ENCODE peak calls at places on chromosomes 16 and 17, in four cellular contexts. One of them, this sample, is unnamed.
A peak's percentile ranks its signal among the peaks of the same experiment; 100 is the strongest.

GRCh38 chr16:28166394-28167208 is 45.2 kb downstream of the XPO6 start:
- DNase-seq in K562: no peak
- DNase-seq in HCT116: peak; percentile 13
- DNase-seq in GM12878: no peak
- DNase-seq in this sample: no peak

GRCh38 chr16:66746682-66747081 is 4.7 kb downstream of the DYNC1LI2 start:
- DNase-seq in K562: no peak
- DNase-seq in HCT116: no peak
- DNase-seq in GM12878: peak; percentile 71
- DNase-seq in this sample: no peak

GRCh38 chr16:86676216-86676800 is 98.0 kb downstream of the FOXL1 start:
- DNase-seq in K562: no peak
- DNase-seq in HCT116: peak; percentile 21
- DNase-seq in GM12878: no peak
- DNase-seq in this sample: no peak

GRCh38 chr16:89954462-89954861 is 5.9 kb downstream of the DEF8 start:
- DNase-seq in K562: no peak
- DNase-seq in HCT116: no peak
- DNase-seq in GM12878: no peak
- DNase-seq in this sample: no peak

GRCh38 chr17:57413848-57414651 is 157.7 kb downstream of the MSI2 start:
- DNase-seq in K562: no peak
- DNase-seq in HCT116: no peak
- DNase-seq in GM12878: no peak
- DNase-seq in this sample: no peak

GRCh38 chr16:71777329-71777728 is 31.3 kb downstream of the AP1G1 start:
- DNase-seq in K562: no peak
- DNase-seq in HCT116: no peak
- DNase-seq in GM12878: no peak
- DNase-seq in this sample: no peak

GRCh38 chr17:69547230-69547629 is 132.7 kb downstream of the MAP2K6 start:
- DNase-seq in K562: no peak
- DNase-seq in HCT116: no peak
- DNase-seq in GM12878: no peak
- DNase-seq in this sample: no peak

GRCh38 chr17:19384723-19385391 is 2.1 kb downstream of the MFAP4 start:
- DNase-seq in K562: peak; percentile 14
- DNase-seq in HCT116: no peak
- DNase-seq in GM12878: no peak
- DNase-seq in this sample: no peak

GRCh38 chr17:41416478-41416877 is 7.9 kb downstream of the KRT37 start:
- DNase-seq in K562: no peak
- DNase-seq in HCT116: no peak
- DNase-seq in GM12878: no peak
- DNase-seq in this sample: no peak

GRCh38 chr17:50285941-50286340 is 11.7 kb downstream of the TMEM92 start:
- DNase-seq in K562: no peak
- DNase-seq in HCT116: no peak
- DNase-seq in GM12878: no peak
- DNase-seq in this sample: no peak

GRCh38 chr17:39999067-39999466 is 16.2 kb upstream of the CSF3 start:
- DNase-seq in K562: no peak
- DNase-seq in HCT116: no peak
- DNase-seq in GM12878: no peak
- DNase-seq in this sample: no peak
- TF ChIP-seq ZNF274 in K562: no peak
- TF ChIP-seq ZNF274 in HCT116: no peak
- TF ChIP-seq ZNF274 in GM12878: no peak
- TF ChIP-seq ZNF274 in this sample: no peak

GRCh38 chr17:68437979-68438877 is 19.1 kb downstream of the WIPI1 start:
- DNase-seq in K562: peak; percentile 77
- DNase-seq in HCT116: no peak
- DNase-seq in GM12878: no peak
- DNase-seq in this sample: no peak
- TF ChIP-seq ZNF274 in K562: no peak
- TF ChIP-seq ZNF274 in HCT116: no peak
- TF ChIP-seq ZNF274 in GM12878: no peak
- TF ChIP-seq ZNF274 in this sample: no peak

GRCh38 chr16:56844056-56844455 is 21.0 kb upstream of the SLC12A3 start:
- DNase-seq in K562: no peak
- DNase-seq in HCT116: no peak
- DNase-seq in GM12878: no peak
- DNase-seq in this sample: no peak

GRCh38 chr16:56848955-56849689 is 15.9 kb upstream of the SLC12A3 start:
- DNase-seq in K562: no peak
- DNase-seq in HCT116: no peak
- DNase-seq in GM12878: no peak
- DNase-seq in this sample: no peak

GRCh38 chr16:56848056-56848936 is 16.7 kb upstream of the SLC12A3 start:
- DNase-seq in K562: no peak
- DNase-seq in HCT116: no peak
- DNase-seq in GM12878: no peak
- DNase-seq in this sample: no peak

GRCh38 chr16:56849690-56850680 is 15.0 kb upstream of the SLC12A3 start:
- DNase-seq in K562: no peak
- DNase-seq in HCT116: no peak
- DNase-seq in GM12878: no peak
- DNase-seq in this sample: no peak

DNA sequence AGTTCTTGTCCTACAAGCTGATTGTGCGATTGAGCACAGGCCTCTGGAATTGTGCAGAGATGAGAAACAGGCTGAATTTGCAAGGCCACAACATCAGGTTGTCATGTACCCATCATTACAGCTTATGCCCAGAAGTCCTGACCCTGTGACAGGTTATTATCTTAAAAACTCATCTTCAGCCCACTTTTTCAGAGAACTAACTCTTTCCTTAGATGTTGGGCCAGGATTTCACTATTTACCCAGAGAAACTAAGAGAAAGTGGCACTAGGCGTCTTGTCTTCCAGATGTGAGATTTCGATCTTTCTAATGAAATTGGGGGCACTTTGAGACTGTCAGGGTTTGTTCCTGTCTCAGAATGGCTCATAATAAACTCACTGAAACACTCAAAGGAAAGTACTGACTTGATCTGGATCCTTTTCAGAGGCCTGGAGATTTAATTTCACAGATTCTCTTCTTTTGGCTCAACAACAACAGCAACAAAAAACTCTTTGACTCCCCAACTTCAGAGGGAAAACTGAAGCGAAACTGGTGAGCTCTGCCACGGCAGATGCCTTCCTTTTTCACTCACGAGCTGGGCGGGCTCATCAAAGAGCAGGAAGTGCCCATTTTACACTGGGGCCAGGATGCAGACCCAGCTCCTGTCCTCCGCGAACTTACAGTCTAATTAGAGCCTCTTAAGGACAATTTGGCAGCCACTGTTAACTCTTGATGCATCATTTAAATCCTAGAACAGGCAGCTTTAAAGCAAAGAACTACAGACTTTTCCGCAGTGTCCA is 17.6 kb upstream of the SLC12A3 start:
- DNase-seq in K562: no peak
- DNase-seq in HCT116: no peak
- DNase-seq in GM12878: no peak
- DNase-seq in this sample: no peak
- TF ChIP-seq ZNF274 in K562: no peak
- TF ChIP-seq ZNF274 in HCT116: no peak
- TF ChIP-seq ZNF274 in GM12878: no peak
- TF ChIP-seq ZNF274 in this sample: no peak

GRCh38 chr16:82880361-82880760 is 253.6 kb downstream of the CDH13 start:
- DNase-seq in K562: no peak
- DNase-seq in HCT116: no peak
- DNase-seq in GM12878: no peak
- DNase-seq in this sample: no peak
- TF ChIP-seq ZNF274 in K562: no peak
- TF ChIP-seq ZNF274 in HCT116: no peak
- TF ChIP-seq ZNF274 in GM12878: no peak
- TF ChIP-seq ZNF274 in this sample: no peak

GRCh38 chr16:85172465-85173071 is 60.3 kb upstream of the CIBAR2 start:
- DNase-seq in K562: peak; percentile 53
- DNase-seq in HCT116: peak; percentile 65
- DNase-seq in GM12878: no peak
- DNase-seq in this sample: no peak
- TF ChIP-seq ZNF274 in K562: no peak
- TF ChIP-seq ZNF274 in HCT116: no peak
- TF ChIP-seq ZNF274 in GM12878: no peak
- TF ChIP-seq ZNF274 in this sample: no peak

DNA sequence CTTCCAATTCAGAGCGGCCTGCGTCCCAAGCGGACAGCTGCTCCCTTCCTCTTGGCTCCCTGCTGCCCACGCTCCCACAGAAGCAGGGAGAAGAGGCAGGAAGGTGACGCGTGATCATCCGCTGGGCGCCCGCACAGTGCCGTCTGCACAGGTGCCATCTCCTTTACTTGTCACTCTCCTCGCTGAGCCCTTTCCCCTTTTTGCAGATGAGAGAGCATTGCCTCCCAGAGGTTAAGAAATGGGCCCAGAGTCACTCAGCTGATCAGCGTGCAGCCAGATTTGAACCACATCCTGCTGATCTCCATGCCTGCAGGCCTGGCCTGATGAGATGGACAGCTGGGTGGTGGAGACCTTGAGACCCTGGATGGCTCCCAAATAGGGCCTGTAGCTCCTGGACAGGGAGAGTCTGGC is 299.8 kb downstream of the SEC14L1 start:
- DNase-seq in K562: no peak
- DNase-seq in HCT116: no peak
- DNase-seq in GM12878: no peak
- DNase-seq in this sample: no peak
- TF ChIP-seq ZNF274 in K562: no peak
- TF ChIP-seq ZNF274 in HCT116: no peak
- TF ChIP-seq ZNF274 in GM12878: no peak
- TF ChIP-seq ZNF274 in this sample: no peak

DNA sequence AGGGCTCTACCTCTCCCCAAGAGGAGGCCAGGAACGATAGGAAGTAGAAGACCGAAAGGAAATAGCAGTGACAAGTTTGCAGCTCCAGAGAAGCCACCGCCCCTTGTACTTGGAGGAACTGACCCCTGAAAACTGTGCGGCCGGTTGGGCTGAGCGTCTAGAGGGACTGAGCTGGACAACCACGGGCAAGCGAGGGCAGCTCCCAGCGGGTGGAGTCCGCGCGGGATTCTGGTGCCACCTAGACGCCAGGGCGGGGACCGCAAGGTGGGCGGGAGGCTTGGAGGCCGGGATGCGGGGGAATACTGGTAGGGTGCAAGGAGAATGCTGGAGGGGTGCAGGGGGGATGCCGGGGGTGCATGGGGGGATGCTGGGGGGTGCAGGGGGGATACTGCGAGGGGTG is 1.3 kb upstream of the SLC6A4 start:
- DNase-seq in K562: no peak
- DNase-seq in HCT116: peak; percentile 7
- DNase-seq in GM12878: no peak
- DNase-seq in this sample: no peak
- TF ChIP-seq ZNF274 in K562: no peak
- TF ChIP-seq ZNF274 in HCT116: no peak
- TF ChIP-seq ZNF274 in GM12878: no peak
- TF ChIP-seq ZNF274 in this sample: no peak

GRCh38 chr16:1273816-1274215 is 17.9 kb downstream of the TPSD1 start:
- DNase-seq in K562: no peak
- DNase-seq in HCT116: no peak
- DNase-seq in GM12878: no peak
- DNase-seq in this sample: no peak
- TF ChIP-seq ZNF274 in K562: no peak
- TF ChIP-seq ZNF274 in HCT116: no peak
- TF ChIP-seq ZNF274 in GM12878: no peak
- TF ChIP-seq ZNF274 in this sample: no peak

This sample was measured in NT2/D1.